ENCODE peak calls at places on chromosomes 2 and 18, in ten cellular contexts. A is foreskin fibroblast; H is stimulated activated naive CD4-positive, alpha-beta T cell; R is T-helper 1 cell; B is T47D; M is NCI-H1417; Y is effector CD4-positive, alpha-beta T cell; W is G401; E is fibroblast of lung; D is ELR. C is an unnamed sample.

GRCh38 chr2:108428286-108429009 is 20.6 kb upstream of the GCC2 start:
- DNase-seq in E (peak), W (no peak), A (no peak), B (no peak), Y (no peak), H (no peak), D (no peak), R (no peak), M (no peak), C (no peak)

GRCh38 chr2:162480067-162480466 is 136.1 kb downstream of the GCA start:
- DNase-seq in M (no peak), E (peak), B (no peak), A (no peak), R (no peak), H (no peak), W (no peak), D (peak), Y (no peak), C (no peak)

GRCh38 chr2:122758967-122759366 is 1003.5 kb downstream of the TSN start:
- DNase-seq in H (no peak), Y (no peak), E (no peak), R (no peak), W (no peak), M (no peak), B (no peak), D (no peak), A (no peak), C (no peak)

GRCh38 chr2:181916726-181917377 is 25.3 kb downstream of the ITPRID2 start:
- DNase-seq in M (no peak), D (peak), A (peak), R (no peak), Y (no peak), E (peak), B (no peak), H (no peak), W (no peak), C (no peak)

GRCh38 chr18:22745966-22746365 is 187.2 kb upstream of the RBBP8 start:
- DNase-seq in A (no peak), R (no peak), Y (no peak), W (no peak), M (no peak), D (no peak), B (no peak), H (no peak), E (no peak), C (no peak)

GRCh38 chr2:44941551-44942234 is at the start of gene SIX3:
- DNase-seq in B (peak), Y (no peak), H (no peak), W (peak), D (no peak), R (no peak), E (peak), M (peak), A (peak), C (no peak)

GRCh38 chr2:647003-647560 is 30.1 kb downstream of the TMEM18 start:
- DNase-seq in Y (no peak), M (no peak), W (no peak), H (no peak), A (no peak), D (no peak), B (no peak), R (no peak), E (no peak), C (no peak)

GRCh38 chr2:219522111-219523030 is 8.1 kb downstream of the ASIC4 start:
- DNase-seq in A (peak), R (no peak), H (no peak), M (peak), Y (no peak), B (no peak), W (no peak), D (peak), E (peak), C (no peak)

GRCh38 chr2:69902213-69902922 is 8.6 kb downstream of the SNRNP27 start:
- DNase-seq in H (no peak), Y (peak), W (no peak), D (no peak), R (no peak), M (no peak), A (no peak), E (no peak), B (peak), C (no peak)

GRCh38 chr18:36813111-36813752 is 15.6 kb downstream of the TPGS2 start:
- DNase-seq in H (no peak), E (no peak), R (no peak), W (no peak), A (no peak), M (no peak), B (no peak), D (no peak), Y (no peak), C (no peak)

GRCh38 chr2:236963631-236964030 is 122.1 kb upstream of the COPS8 start:
- DNase-seq in A (no peak), D (no peak), E (no peak), R (no peak), B (no peak), H (no peak), M (no peak), W (no peak), Y (no peak), C (no peak)

GRCh38 chr2:72613931-72614330 is 211.9 kb downstream of the EXOC6B start:
- DNase-seq in R (no peak), Y (no peak), B (no peak), E (no peak), D (no peak), W (no peak), H (no peak), M (no peak), A (no peak), C (no peak)

GRCh38 chr2:225002656-225003045 is 39.6 kb downstream of the DOCK10 start:
- DNase-seq in D (no peak), Y (no peak), H (no peak), R (no peak), M (no peak), B (peak), A (no peak), W (no peak), E (no peak), C (no peak)

GRCh38 chr18:6741290-6741689 is 11.8 kb downstream of the ARHGAP28 start:
- DNase-seq in H (no peak), M (no peak), B (no peak), R (no peak), D (peak), W (no peak), Y (no peak), A (peak), E (peak), C (no peak)

GRCh38 chr2:212173331-212173730 is 365.3 kb downstream of the ERBB4 start:
- DNase-seq in W (no peak), B (no peak), R (no peak), D (no peak), H (no peak), A (no peak), E (no peak), M (peak), Y (no peak), C (no peak)

GRCh38 chr2:105882920-105883319 is 138.2 kb downstream of the NCK2 start:
- DNase-seq in D (no peak), R (no peak), H (no peak), Y (no peak), M (peak), A (no peak), E (no peak), B (no peak), W (no peak), C (no peak)

GRCh38 chr2:197144183-197144582 is 166.4 kb downstream of the ANKRD44 start:
- DNase-seq in Y (no peak), H (no peak), B (no peak), R (no peak), W (no peak), A (no peak), M (no peak), D (no peak), E (no peak), C (no peak)

GRCh38 chr2:40653829-40654228 is 201.9 kb upstream of the SLC8A1 start:
- DNase-seq in H (no peak), D (peak), Y (no peak), A (peak), M (no peak), R (no peak), E (peak), B (no peak), W (no peak), C (no peak)

GRCh38 chr2:6482256-6482655 is 383.5 kb downstream of the CMPK2 start:
- DNase-seq in D (no peak), B (no peak), W (no peak), A (no peak), R (no peak), H (no peak), Y (no peak), M (no peak), E (no peak), C (no peak)

GRCh38 chr2:236237468-236238190 is 26.6 kb downstream of the ASB18 start:
- DNase-seq in E (no peak), M (no peak), R (no peak), H (no peak), D (no peak), W (no peak), A (no peak), B (no peak), Y (no peak), C (no peak)

GRCh38 chr2:1889099-1889650 is 144.9 kb upstream of the PXDN start:
- DNase-seq in A (no peak), E (no peak), B (no peak), H (no peak), Y (no peak), R (no peak), M (no peak), W (no peak), D (no peak), C (no peak)

GRCh38 chr2:155708052-155708451 is 624.5 kb downstream of the NR4A2 start:
- DNase-seq in D (no peak), M (no peak), R (no peak), E (no peak), Y (no peak), H (no peak), B (peak), W (no peak), A (no peak), C (no peak)

GRCh38 chr2:119476301-119477117 is 44.9 kb downstream of the TMEM37 start:
- DNase-seq in E (peak), A (peak), D (peak), H (peak), M (peak), B (peak), Y (no peak), W (peak), R (no peak), C (no peak)

GRCh38 chr2:109614715-109615636 is 812 bp downstream of the SOWAHC start:
- DNase-seq in D (peak), M (no peak), R (no peak), A (peak), Y (no peak), W (no peak), B (peak), E (peak), H (no peak), C (no peak)

GRCh38 chr2:2159336-2159735 is 171.7 kb downstream of the MYT1L start:
- DNase-seq in H (no peak), B (no peak), E (no peak), Y (no peak), M (no peak), W (no peak), R (no peak), D (no peak), A (no peak), C (no peak)

GRCh38 chr2:112714836-112715631 is 5.8 kb upstream of the NT5DC4 start:
- DNase-seq in M (no peak), R (no peak), A (peak), H (no peak), B (no peak), Y (no peak), D (peak), E (peak), W (no peak), C (no peak)

GRCh38 chr2:19982268-19982667 is 7.6 kb downstream of the WDR35 start:
- DNase-seq in M (no peak), W (no peak), D (peak), B (no peak), E (peak), A (peak), H (no peak), R (no peak), Y (no peak), C (no peak)